ENCODE peak calls at places on chromosomes 13 and 19, in five cellular contexts. R, J, Y, P and E are unnamed samples.

GRCh38 chr19:4016903-4017638 is 9.5 kb downstream of the PIAS4 start:
- DNase-seq in R (no peak), J (no peak), Y (no peak), P (no peak), E (no peak)

GRCh38 chr19:19461671-19462622 is 53.4 kb downstream of the TSSK6 start:
- DNase-seq in R (peak; percentile 85), J (peak; percentile 90), Y (no peak), P (no peak), E (no peak)

GRCh38 chr19:4061178-4061682 is 5.5 kb downstream of the ZBTB7A start:
- DNase-seq in R (no peak), J (peak; percentile 60), Y (peak; percentile 51), P (peak; percentile 81), E (no peak)

GRCh38 chr19:6740589-6741348 is 1.3 kb downstream of the TRIP10 start:
- DNase-seq in R (peak; percentile 89), J (peak; percentile 86), Y (peak; percentile 55), P (peak; percentile 51), E (no peak)

GRCh38 chr13:41428155-41428554 is 29.2 kb upstream of the RGCC start:
- DNase-seq in R (peak; percentile 53), J (peak; percentile 44), Y (no peak), P (peak; percentile 7), E (no peak)

GRCh38 chr19:58511353-58512208 is at the start of gene SLC27A5:
- DNase-seq in R (no peak), J (no peak), Y (no peak), P (no peak), E (no peak)

GRCh38 chr13:103386341-103386740 is 320.1 kb upstream of the SLC10A2 start:
- DNase-seq in R (no peak), J (no peak), Y (peak; percentile 45), P (peak; percentile 0), E (no peak)

GRCh38 chr13:51832471-51833152 is 12.4 kb downstream of the TMEM272 start:
- DNase-seq in R (peak; percentile 48), J (peak; percentile 43), Y (peak; percentile 17), P (peak; percentile 58), E (no peak)

GRCh38 chr19:52170304-52170703 is 1.1 kb downstream of the ZNF836 start:
- DNase-seq in R (no peak), J (peak; percentile 20), Y (no peak), P (peak; percentile 27), E (no peak)

GRCh38 chr19:7718668-7719067 is 13.2 kb downstream of the CLEC4G start:
- DNase-seq in R (no peak), J (no peak), Y (no peak), P (no peak), E (no peak)

GRCh38 chr19:43532571-43532961 is 422 bp upstream of the ZNF575 start:
- DNase-seq in R (no peak), J (no peak), Y (no peak), P (no peak), E (peak; percentile 65)

GRCh38 chr19:52778811-52779210 is 7.8 kb downstream of the ZNF600 start:
- DNase-seq in R (no peak), J (no peak), Y (no peak), P (peak; percentile 8), E (no peak)

GRCh38 chr19:10338940-10339339 is 484 bp downstream of the ICAM3 start:
- DNase-seq in R (no peak), J (no peak), Y (no peak), P (no peak), E (no peak)

GRCh38 chr19:29640231-29640630 is 25.0 kb upstream of the PLEKHF1 start:
- DNase-seq in R (no peak), J (no peak), Y (no peak), P (no peak), E (no peak)

GRCh38 chr19:17947815-17948473 is 15.1 kb downstream of the CCDC124 start:
- DNase-seq in R (peak; percentile 99), J (peak; percentile 95), Y (peak; percentile 95), P (peak; percentile 98), E (peak; percentile 81)

GRCh38 chr19:17202249-17202648 is 12.9 kb upstream of the USE1 start:
- DNase-seq in R (no peak), J (peak; percentile 52), Y (peak; percentile 44), P (peak; percentile 69), E (peak; percentile 15)

GRCh38 chr19:7395360-7395781 is 46.6 kb downstream of the ARHGEF18 start:
- DNase-seq in R (peak; percentile 41), J (no peak), Y (peak; percentile 24), P (peak; percentile 54), E (no peak)

GRCh38 chr19:10975374-10976036 is 14.7 kb downstream of the SMARCA4 start:
- DNase-seq in R (no peak), J (no peak), Y (no peak), P (peak; percentile 42), E (no peak)

GRCh38 chr13:44498969-44499368 is 77.2 kb downstream of the TSC22D1 start:
- DNase-seq in R (no peak), J (no peak), Y (no peak), P (no peak), E (no peak)

GRCh38 chr13:110830331-110830730 is 84.5 kb downstream of the ANKRD10 start:
- DNase-seq in R (no peak), J (no peak), Y (no peak), P (no peak), E (no peak)

GRCh38 chr19:39409886-39410619 is 2.4 kb upstream of the PLEKHG2 start:
- DNase-seq in R (peak; percentile 68), J (peak; percentile 62), Y (no peak), P (peak; percentile 81), E (peak; percentile 54)

GRCh38 chr19:39409207-39409885 is 2.7 kb downstream of the ZFP36 start:
- DNase-seq in R (no peak), J (peak; percentile 99), Y (peak; percentile 90), P (peak; percentile 90), E (peak; percentile 90)

GRCh38 chr19:39407394-39407643 is 672 bp downstream of the ZFP36 start:
- DNase-seq in R (no peak), J (no peak), Y (no peak), P (no peak), E (no peak)

GRCh38 chr19:39407644-39408391 is 1.2 kb downstream of the ZFP36 start:
- DNase-seq in R (peak; percentile 13), J (peak; percentile 59), Y (peak; percentile 58), P (peak; percentile 64), E (no peak)

GRCh38 chr19:39408392-39409206 is 2.0 kb downstream of the ZFP36 start:
- DNase-seq in R (peak; percentile 26), J (no peak), Y (peak; percentile 58), P (peak; percentile 68), E (peak; percentile 68)
- TF ChIP-seq EZH2phosphoT487 in R (no peak), J (no peak), Y (no peak), P (no peak), E (no peak)

GRCh38 chr13:92991687-92992086 is 234.9 kb upstream of the GPC6 start:
- DNase-seq in R (no peak), J (no peak), Y (no peak), P (no peak), E (no peak)
- TF ChIP-seq EZH2phosphoT487 in R (no peak), J (no peak), Y (no peak), P (no peak), E (no peak)

GRCh38 chr19:898663-899062 is 5.4 kb downstream of the RNU6-9 start:
- DNase-seq in R (peak; percentile 54), J (peak; percentile 79), Y (no peak), P (no peak), E (no peak)
- TF ChIP-seq EZH2phosphoT487 in R (no peak), J (no peak), Y (no peak), P (no peak), E (no peak)

GRCh38 chr13:92354583-92354982 is 872.0 kb upstream of the GPC6 start:
- DNase-seq in R (no peak), J (no peak), Y (no peak), P (no peak), E (no peak)

GRCh38 chr13:92355213-92355612 is 871.4 kb upstream of the GPC6 start:
- DNase-seq in R (peak; percentile 57), J (peak; percentile 66), Y (peak; percentile 1), P (no peak), E (no peak)
- TF ChIP-seq EZH2phosphoT487 in R (no peak), J (no peak), Y (no peak), P (no peak), E (no peak)

DNA sequence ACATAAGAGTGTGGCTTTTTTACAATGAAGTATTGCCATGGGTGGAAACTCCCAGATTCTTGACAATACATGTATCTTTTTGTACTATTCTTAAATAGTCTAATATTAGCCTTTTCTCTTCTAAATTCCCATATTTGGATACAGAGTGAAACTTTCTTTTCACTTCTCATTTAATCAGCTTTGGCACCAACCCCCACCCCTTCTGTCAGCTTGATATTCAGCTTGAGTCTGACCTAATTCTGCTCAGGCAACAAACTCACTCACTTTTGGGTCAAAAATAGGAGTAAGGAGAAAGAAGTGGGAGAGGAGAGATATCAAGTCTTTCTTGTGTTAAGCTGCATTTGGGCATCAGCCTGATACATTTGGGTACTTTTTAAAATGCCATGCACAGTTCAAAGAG is 397.5 kb downstream of the COG6 start:
- DNase-seq in R (no peak), J (no peak), Y (no peak), P (no peak), E (no peak)
- TF ChIP-seq EZH2phosphoT487 in R (no peak), J (no peak), Y (no peak), P (no peak), E (no peak)